ENCODE peak calls at places on chromosome 1, in eight cellular contexts. E, W, L, C, H, Z, Y and A are unnamed samples.
A peak's percentile ranks its signal among the peaks of the same experiment; 100 is the strongest.

GRCh38 chr1:236354330-236355147 is 39.5 kb upstream of the EDARADD start:
- DNase-seq in Y (no peak), C (no peak), L (no peak), W (no peak), E (no peak), H (no peak), Z (no peak), A (no peak)

GRCh38 chr1:236142358-236143103 is at the start of gene GPR137B:
- DNase-seq in H (no peak), Z (peak; percentile 79), L (peak; percentile 37), C (peak; percentile 48), W (peak; percentile 23), Y (peak; percentile 38), E (peak; percentile 81), A (no peak)

GRCh38 chr1:225460737-225461532 is 33.1 kb upstream of the LBR start:
- DNase-seq in H (no peak), Z (no peak), E (no peak), W (no peak), Y (no peak), C (no peak), L (no peak), A (no peak)

GRCh38 chr1:28886731-28887417 is 27.5 kb upstream of the EPB41 start:
- DNase-seq in H (peak; percentile 92), E (peak; percentile 99), L (peak; percentile 85), Z (peak; percentile 97), C (peak; percentile 75), W (peak; percentile 90), Y (peak; percentile 66), A (peak; percentile 63)

GRCh38 chr1:56375184-56375837 is 204.1 kb downstream of the PLPP3 start:
- DNase-seq in C (no peak), L (peak; percentile 23), E (no peak), Z (no peak), H (no peak), W (no peak), Y (no peak), A (peak; percentile 74)

GRCh38 chr1:159598196-159598595 is 10.6 kb downstream of the APCS start:
- DNase-seq in C (no peak), H (no peak), L (no peak), Y (no peak), Z (no peak), E (peak; percentile 77), W (no peak), A (no peak)

GRCh38 chr1:25586181-25586588 is 30.4 kb upstream of the MAN1C1 start:
- DNase-seq in L (no peak), Y (no peak), W (no peak), H (no peak), C (no peak), E (no peak), Z (peak; percentile 90), A (no peak)

GRCh38 chr1:227318852-227319607 is 738 bp upstream of the CDC42BPA start:
- DNase-seq in Y (peak; percentile 51), Z (peak; percentile 90), L (peak; percentile 63), C (peak; percentile 50), H (peak; percentile 66), W (peak; percentile 47), E (peak; percentile 45), A (no peak)

GRCh38 chr1:217857061-217857460 is 225.9 kb downstream of the SPATA17 start:
- DNase-seq in C (no peak), Y (no peak), H (no peak), Z (no peak), L (no peak), W (no peak), E (no peak), A (no peak)

GRCh38 chr1:42690477-42691156 is 8.4 kb downstream of the YBX1 start:
- DNase-seq in W (no peak), E (no peak), H (no peak), Z (no peak), Y (no peak), L (no peak), C (no peak), A (no peak)

GRCh38 chr1:116915182-116915611 is 5.5 kb downstream of the PTGFRN start:
- DNase-seq in Y (no peak), L (peak; percentile 22), E (no peak), H (peak; percentile 31), C (no peak), Z (no peak), W (peak; percentile 46), A (no peak)

GRCh38 chr1:201724760-201725105 is 104.2 kb upstream of the IPO9 start:
- DNase-seq in W (no peak), C (no peak), Y (no peak), L (no peak), H (no peak), Z (no peak), E (no peak), A (no peak)

GRCh38 chr1:157115851-157116734 is 16.5 kb upstream of the ETV3L start:
- DNase-seq in C (no peak), L (no peak), Z (peak; percentile 48), E (no peak), W (no peak), H (no peak), Y (no peak), A (no peak)

GRCh38 chr1:43315963-43316737 is 15.4 kb downstream of the TIE1 start:
- DNase-seq in W (no peak), Z (no peak), H (no peak), C (no peak), L (no peak), Y (no peak), E (no peak), A (no peak)

GRCh38 chr1:218529691-218530310 is 184.7 kb downstream of the TGFB2 start:
- DNase-seq in C (no peak), Y (no peak), L (no peak), E (no peak), W (no peak), Z (no peak), H (no peak), A (no peak)

GRCh38 chr1:227429447-227430359 is 111.4 kb upstream of the CDC42BPA start:
- DNase-seq in L (no peak), E (no peak), Y (no peak), W (no peak), C (no peak), H (no peak), Z (no peak), A (no peak)

GRCh38 chr1:65027699-65028358 is 61.5 kb upstream of the JAK1 start:
- DNase-seq in Y (no peak), C (peak; percentile 49), H (no peak), W (peak; percentile 83), E (no peak), L (peak; percentile 71), Z (no peak), A (peak; percentile 70)

GRCh38 chr1:174769961-174770549 is 229.7 kb upstream of the CACYBP start:
- DNase-seq in W (no peak), L (no peak), Y (no peak), H (no peak), C (no peak), Z (no peak), E (peak; percentile 44), A (peak; percentile 68)

GRCh38 chr1:214439352-214440119 is 111.9 kb downstream of the PTPN14 start:
- DNase-seq in Y (no peak), H (peak; percentile 68), L (peak; percentile 78), C (no peak), Z (peak; percentile 67), E (peak; percentile 92), W (peak; percentile 85), A (peak; percentile 78)

GRCh38 chr1:59046134-59046533 is 250.8 kb upstream of the FGGY start:
- DNase-seq in L (no peak), E (no peak), Y (no peak), Z (no peak), H (no peak), W (no peak), C (no peak), A (no peak)

GRCh38 chr1:59045636-59046035 is 251.3 kb upstream of the FGGY start:
- DNase-seq in C (no peak), Y (no peak), E (no peak), L (no peak), W (no peak), Z (no peak), H (no peak), A (no peak)

GRCh38 chr1:59044535-59045121 is 252.3 kb upstream of the FGGY start:
- DNase-seq in Y (no peak), H (no peak), L (no peak), W (no peak), Z (no peak), C (no peak), E (no peak), A (no peak)

GRCh38 chr1:59045137-59045536 is 251.8 kb upstream of the FGGY start:
- DNase-seq in H (no peak), E (no peak), W (no peak), Y (no peak), C (no peak), Z (no peak), L (no peak), A (no peak)

DNA sequence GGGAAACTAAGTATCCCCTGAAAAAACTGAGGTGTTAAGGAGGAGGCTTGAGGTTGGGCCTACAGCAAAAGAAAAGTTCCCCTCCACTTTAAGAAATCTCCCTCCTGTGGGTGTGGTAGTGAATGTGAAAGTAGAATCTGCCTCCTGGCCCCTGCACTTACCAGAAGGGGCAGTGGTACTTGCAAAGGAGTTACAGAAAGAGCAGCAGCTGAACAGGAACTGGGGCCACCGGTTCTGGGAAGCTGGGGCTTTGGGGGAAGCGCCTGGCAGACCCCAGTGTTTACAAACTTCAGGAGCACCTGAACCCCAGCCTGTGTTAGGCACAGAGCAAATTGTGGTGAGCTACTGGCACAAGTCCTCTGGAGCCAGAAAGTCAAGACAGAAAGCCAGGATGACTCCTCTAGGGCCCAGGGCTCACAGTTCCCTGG is 250.2 kb upstream of the FGGY start:
- DNase-seq in W (no peak), H (no peak), Z (peak; percentile 55), E (no peak), L (peak; percentile 24), C (no peak), Y (no peak), A (no peak)
- TF ChIP-seq CTCF in W (no peak), H (no peak), Z (peak; percentile 45), E (no peak), L (no peak), C (no peak), Y (no peak), A (no peak)

GRCh38 chr1:152543808-152544207 is 22.8 kb downstream of the LCE3E start:
- DNase-seq in L (no peak), H (no peak), Z (peak; percentile 43), W (no peak), E (peak; percentile 32), C (no peak), Y (no peak), A (no peak)
- TF ChIP-seq CTCF in L (no peak), H (no peak), Z (no peak), W (no peak), E (no peak), C (no peak), Y (no peak), A (peak; percentile 37)

DNA sequence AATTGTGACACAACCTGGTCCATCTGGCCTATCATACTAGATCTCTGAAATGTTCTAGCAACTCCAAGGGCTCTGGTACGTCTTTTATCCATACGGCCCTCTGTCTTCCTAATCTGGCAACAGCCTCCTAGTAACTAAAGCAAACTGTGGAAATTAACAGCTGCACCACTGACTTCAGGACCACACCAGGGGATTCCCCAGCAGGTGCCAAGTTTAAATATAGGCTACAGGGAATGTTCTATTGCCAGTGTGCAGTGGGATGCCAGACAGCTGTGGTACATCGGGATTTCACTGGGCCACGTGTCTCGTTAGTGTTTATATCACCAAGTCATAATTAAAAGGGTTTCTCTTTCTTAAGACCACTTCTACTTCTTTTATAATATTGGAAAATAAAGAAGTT is 94.3 kb downstream of the RGS2 start:
- DNase-seq in E (no peak), Z (no peak), L (no peak), H (no peak), C (no peak), Y (no peak), W (peak; percentile 51), A (no peak)
- TF ChIP-seq CTCF in E (no peak), Z (no peak), L (no peak), H (no peak), C (no peak), Y (no peak), W (no peak), A (no peak)

GRCh38 chr1:7474786-7475502 is 296.2 kb upstream of the VAMP3 start:
- DNase-seq in E (no peak), L (no peak), Y (no peak), W (no peak), C (no peak), H (no peak), Z (peak; percentile 76), A (no peak)
- TF ChIP-seq CTCF in E (no peak), L (no peak), Y (no peak), W (no peak), C (no peak), H (no peak), Z (peak; percentile 69), A (peak; percentile 36)